ENCODE peak calls at places on chromosomes 4 and X, in seven cellular contexts. G, H, M, K, J, T and X are unnamed samples.

GRCh38 chr4:87081826-87082225 is 138.6 kb downstream of the KLHL8 start:
- ATAC-seq in G (no peak), H (no peak), M (no peak), K (no peak), J (no peak), T (no peak), X (peak)

GRCh38 chrX:84174348-84174747 is 13.7 kb downstream of the RPS6KA6 start:
- ATAC-seq in G (no peak), H (no peak), M (no peak), K (no peak), J (no peak), T (no peak), X (no peak)

GRCh38 chrX:113274345-113274744 is 433.7 kb upstream of the AMOT start:
- ATAC-seq in G (no peak), H (peak), M (no peak), K (no peak), J (no peak), T (no peak), X (no peak)

GRCh38 chr4:143381171-143382118 is 44.8 kb downstream of the GAB1 start:
- ATAC-seq in G (peak), H (peak), M (no peak), K (peak), J (peak), T (peak), X (peak)

GRCh38 chr4:110666030-110666429 is 43.2 kb upstream of the PITX2 start:
- ATAC-seq in G (no peak), H (no peak), M (no peak), K (peak), J (peak), T (no peak), X (no peak)

GRCh38 chr4:140266958-140267568 is 106.4 kb upstream of the SCOC start:
- ATAC-seq in G (peak), H (no peak), M (no peak), K (no peak), J (no peak), T (no peak), X (no peak)

GRCh38 chr4:14958436-14958835 is 43.8 kb upstream of the CPEB2 start:
- ATAC-seq in G (no peak), H (peak), M (no peak), K (peak), J (peak), T (peak), X (no peak)

GRCh38 chr4:123672987-123673386 is 276.4 kb downstream of the SPRY1 start:
- ATAC-seq in G (no peak), H (peak), M (no peak), K (no peak), J (no peak), T (no peak), X (peak)

GRCh38 chr4:82799006-82799881 is 648 bp upstream of the SCD5 start:
- ATAC-seq in G (peak), H (peak), M (peak), K (no peak), J (peak), T (peak), X (no peak)

GRCh38 chr4:159009521-159009920 is 93.4 kb upstream of the RAPGEF2 start:
- ATAC-seq in G (no peak), H (no peak), M (no peak), K (peak), J (no peak), T (peak), X (no peak)

GRCh38 chr4:189049682-189050081 is 891.0 kb upstream of the FRG1 start:
- ATAC-seq in G (peak), H (no peak), M (no peak), K (no peak), J (no peak), T (no peak), X (no peak)

GRCh38 chr4:24003476-24003875 is 113.6 kb upstream of the PPARGC1A start:
- ATAC-seq in G (peak), H (no peak), M (no peak), K (no peak), J (no peak), T (no peak), X (no peak)

GRCh38 chrX:38937926-38938325 is 136.7 kb downstream of the MID1IP1 start:
- ATAC-seq in G (no peak), H (no peak), M (no peak), K (no peak), J (peak), T (no peak), X (no peak)

GRCh38 chr4:155924637-155925036 is 21.1 kb downstream of the TDO2 start:
- ATAC-seq in G (no peak), H (no peak), M (no peak), K (no peak), J (no peak), T (no peak), X (no peak)

GRCh38 chr4:185137233-185137925 is 5.7 kb upstream of the SLC25A4 start:
- ATAC-seq in G (peak), H (no peak), M (no peak), K (no peak), J (no peak), T (no peak), X (no peak)

GRCh38 chrX:131633285-131633917 is 89.5 kb downstream of the OR13H1 start:
- ATAC-seq in G (peak), H (peak), M (peak), K (peak), J (peak), T (peak), X (peak)

GRCh38 chr4:925771-926500 is 6.2 kb downstream of the GAK start:
- ATAC-seq in G (no peak), H (no peak), M (no peak), K (no peak), J (no peak), T (peak), X (no peak)

GRCh38 chrX:150692296-150692695 is 900 bp upstream of the MTMR1 start:
- ATAC-seq in G (no peak), H (no peak), M (no peak), K (no peak), J (no peak), T (no peak), X (no peak)

GRCh38 chr4:38989487-38989886 is 42.7 kb downstream of the TMEM156 start:
- ATAC-seq in G (no peak), H (no peak), M (peak), K (no peak), J (no peak), T (no peak), X (no peak)

GRCh38 chrX:3178329-3178728 is 137.1 kb downstream of the ARSF start:
- ATAC-seq in G (no peak), H (no peak), M (no peak), K (no peak), J (no peak), T (no peak), X (no peak)

GRCh38 chr4:174181827-174182226 is 101.6 kb downstream of the FBXO8 start:
- ATAC-seq in G (no peak), H (no peak), M (no peak), K (no peak), J (no peak), T (no peak), X (no peak)

GRCh38 chr4:181569553-181569952 is 673.6 kb upstream of the TENM3 start:
- ATAC-seq in G (peak), H (peak), M (peak), K (peak), J (peak), T (no peak), X (no peak)

GRCh38 chrX:9538544-9539045 is 73.7 kb downstream of the TBL1X start:
- ATAC-seq in G (no peak), H (no peak), M (no peak), K (no peak), J (peak), T (no peak), X (no peak)

GRCh38 chr4:86971355-86971683 is 36.5 kb downstream of the AFF1 start:
- ATAC-seq in G (no peak), H (no peak), M (no peak), K (no peak), J (no peak), T (no peak), X (no peak)

GRCh38 chrX:124239911-124240310 is 92.5 kb upstream of the TEX13D start:
- ATAC-seq in G (no peak), H (peak), M (no peak), K (no peak), J (no peak), T (no peak), X (no peak)

GRCh38 chr4:40563401-40563800 is 66.3 kb downstream of the RBM47 start:
- ATAC-seq in G (no peak), H (peak), M (no peak), K (peak), J (peak), T (peak), X (no peak)

GRCh38 chrX:45811307-45811706 is 610.6 kb upstream of the DIPK2B start:
- ATAC-seq in G (no peak), H (no peak), M (no peak), K (no peak), J (no peak), T (no peak), X (no peak)

GRCh38 chrX:53281321-53281822 is at the start of gene IQSEC2:
- ATAC-seq in G (peak), H (no peak), M (peak), K (peak), J (peak), T (peak), X (peak)

GRCh38 chr4:146446555-146446954 is 75.2 kb downstream of the SLC10A7 start:
- ATAC-seq in G (no peak), H (no peak), M (no peak), K (no peak), J (no peak), T (no peak), X (no peak)

GRCh38 chrX:71067727-71068051 is 445 bp downstream of the SNX12 start:
- ATAC-seq in G (no peak), H (no peak), M (peak), K (no peak), J (peak), T (no peak), X (peak)

GRCh38 chrX:38923451-38923969 is 122.3 kb downstream of the MID1IP1 start:
- ATAC-seq in G (no peak), H (peak), M (no peak), K (peak), J (peak), T (peak), X (no peak)

GRCh38 chrX:65862638-65863037 is 177.2 kb downstream of the VSIG4 start:
- ATAC-seq in G (no peak), H (no peak), M (no peak), K (no peak), J (no peak), T (no peak), X (no peak)

GRCh38 chrX:151970661-151971060 is 3.8 kb downstream of the GABRE start:
- ATAC-seq in G (no peak), H (no peak), M (peak), K (peak), J (peak), T (peak), X (peak)

GRCh38 chrX:69280956-69281355 is 115.7 kb upstream of the PJA1 start:
- ATAC-seq in G (no peak), H (no peak), M (no peak), K (peak), J (peak), T (peak), X (no peak)

GRCh38 chr4:27887646-27888045 is 1027.0 kb downstream of the STIM2 start:
- ATAC-seq in G (no peak), H (no peak), M (no peak), K (no peak), J (no peak), T (no peak), X (no peak)

GRCh38 chr4:151753056-151753455 is 7.8 kb downstream of the GATB start:
- ATAC-seq in G (no peak), H (no peak), M (no peak), K (no peak), J (no peak), T (no peak), X (no peak)

GRCh38 chrX:53374923-53375322 is 47.5 kb downstream of the SMC1A start:
- ATAC-seq in G (peak), H (peak), M (peak), K (no peak), J (no peak), T (no peak), X (no peak)

GRCh38 chr4:184534511-184535391 is 60.4 kb upstream of the IRF2 start:
- ATAC-seq in G (no peak), H (peak), M (no peak), K (no peak), J (no peak), T (no peak), X (no peak)

DNA sequence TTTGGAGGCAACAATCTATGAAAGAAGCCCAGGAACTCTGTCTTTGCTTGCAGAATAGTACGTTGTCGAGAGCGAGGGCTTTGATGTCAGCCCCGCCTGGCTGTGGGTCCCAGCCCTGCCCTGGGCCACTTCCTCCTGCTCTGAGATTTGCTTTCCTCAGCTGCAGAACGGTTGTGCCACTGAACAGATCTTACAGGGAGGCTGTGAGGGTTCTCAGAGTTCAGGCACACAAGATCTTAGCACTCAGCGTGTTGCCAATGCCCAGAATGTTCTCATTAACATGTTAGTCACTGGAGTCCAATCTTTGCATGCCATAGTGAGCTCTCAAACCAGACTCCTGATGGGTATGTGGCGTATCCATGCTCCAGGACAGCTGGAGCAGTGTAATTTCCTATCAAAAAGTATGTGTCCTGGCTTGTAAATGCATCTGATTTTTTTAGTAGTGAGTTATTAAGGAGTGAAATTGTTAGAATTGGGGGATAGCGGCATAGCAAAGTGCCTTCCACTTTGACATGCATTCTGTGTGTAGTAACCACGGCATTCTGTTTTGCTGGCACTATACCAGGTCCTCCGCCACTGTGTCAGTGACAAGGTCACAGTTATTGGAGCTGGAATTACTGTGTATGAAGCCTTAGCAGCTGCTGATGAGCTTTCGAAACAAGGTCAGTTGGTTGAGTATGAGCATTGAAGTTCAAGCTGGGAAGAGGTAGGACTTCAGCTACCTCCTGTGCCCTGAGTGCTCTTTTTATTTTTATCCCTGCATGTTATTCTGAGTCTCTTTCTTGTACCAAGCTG is 31.6 kb downstream of the TKTL1 start:
- ATAC-seq in G (no peak), H (peak), M (no peak), K (peak), J (peak), T (peak), X (no peak)
- TF ChIP-seq CTCF in G (no peak), H (no peak), M (no peak), K (no peak), J (no peak), T (no peak), X (no peak)

DNA sequence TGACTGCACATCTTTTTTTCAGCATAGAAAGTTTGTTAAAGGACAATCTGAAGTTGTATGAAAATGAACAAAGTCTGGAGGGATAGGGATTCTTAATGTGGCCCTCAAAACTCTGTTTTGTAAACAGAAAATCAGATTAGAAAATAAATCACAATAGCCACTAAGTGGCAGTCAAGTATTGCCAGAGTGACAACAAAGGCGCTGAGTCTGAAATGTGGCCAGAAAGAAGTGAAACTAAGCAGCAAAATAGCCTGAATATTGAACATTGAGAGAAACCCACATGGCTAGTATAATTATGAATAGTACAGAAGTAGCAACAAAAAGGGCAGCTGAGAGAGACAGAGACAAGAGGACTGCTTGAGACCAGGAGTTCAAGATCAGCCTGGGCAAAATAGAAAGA is 81.1 kb upstream of the CT45A1 start:
- ATAC-seq in G (no peak), H (peak), M (no peak), K (no peak), J (no peak), T (no peak), X (no peak)
- TF ChIP-seq CTCF in G (no peak), H (peak), M (peak), K (no peak), J (no peak), T (no peak), X (no peak)

DNA sequence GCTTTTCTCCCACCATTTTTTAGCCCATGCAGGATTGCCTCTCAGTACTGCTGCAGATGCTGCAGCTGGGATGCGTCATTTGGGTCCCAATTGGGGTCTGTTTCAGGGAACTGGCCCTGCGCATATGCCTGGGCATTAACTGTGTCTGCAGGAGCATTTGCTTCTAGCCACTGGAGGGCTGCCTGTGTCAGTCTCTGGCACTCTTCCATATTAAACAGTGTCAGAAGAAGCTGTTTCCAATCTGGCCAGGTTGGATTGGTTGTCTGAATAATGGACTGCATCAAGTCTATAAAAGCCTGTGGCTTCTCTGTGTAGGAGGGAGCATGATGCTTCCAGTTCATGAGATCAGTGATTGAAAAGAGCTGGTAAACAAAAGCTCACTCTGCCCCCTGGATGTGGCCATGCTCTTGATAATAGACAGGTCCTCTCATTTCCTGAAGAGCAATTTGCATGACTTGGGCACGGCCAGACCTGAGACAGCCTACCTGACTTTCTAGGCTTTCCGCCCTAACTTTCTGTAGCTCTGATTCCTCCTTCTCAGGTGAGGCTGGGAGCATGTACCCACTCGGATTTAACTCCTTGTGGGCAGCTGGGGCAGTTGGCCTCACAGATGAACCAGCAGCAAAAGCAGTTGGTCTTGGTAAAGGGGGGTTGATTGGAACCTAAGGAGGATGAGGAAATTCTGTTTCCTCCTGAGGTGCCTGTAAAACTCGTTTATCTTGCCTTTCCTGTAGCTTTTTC is 29.2 kb downstream of the SULT1E1 start:
- ATAC-seq in G (peak), H (peak), M (no peak), K (peak), J (peak), T (peak), X (no peak)
- TF ChIP-seq CTCF in G (no peak), H (no peak), M (no peak), K (no peak), J (no peak), T (no peak), X (no peak)

GRCh38 chr4:103201254-103201653 is 3.1 kb upstream of the CENPE start:
- ATAC-seq in G (no peak), H (no peak), M (no peak), K (no peak), J (no peak), T (no peak), X (no peak)

GRCh38 chr4:103207673-103208072 is 9.5 kb upstream of the CENPE start:
- ATAC-seq in G (peak), H (peak), M (no peak), K (no peak), J (no peak), T (no peak), X (no peak)

GRCh38 chr4:103199009-103199408 is 866 bp upstream of the CENPE start:
- ATAC-seq in G (no peak), H (peak), M (no peak), K (no peak), J (no peak), T (no peak), X (no peak)

GRCh38 chr4:103201724-103202123 is 3.6 kb upstream of the CENPE start:
- ATAC-seq in G (no peak), H (no peak), M (no peak), K (no peak), J (no peak), T (no peak), X (no peak)

DNA sequence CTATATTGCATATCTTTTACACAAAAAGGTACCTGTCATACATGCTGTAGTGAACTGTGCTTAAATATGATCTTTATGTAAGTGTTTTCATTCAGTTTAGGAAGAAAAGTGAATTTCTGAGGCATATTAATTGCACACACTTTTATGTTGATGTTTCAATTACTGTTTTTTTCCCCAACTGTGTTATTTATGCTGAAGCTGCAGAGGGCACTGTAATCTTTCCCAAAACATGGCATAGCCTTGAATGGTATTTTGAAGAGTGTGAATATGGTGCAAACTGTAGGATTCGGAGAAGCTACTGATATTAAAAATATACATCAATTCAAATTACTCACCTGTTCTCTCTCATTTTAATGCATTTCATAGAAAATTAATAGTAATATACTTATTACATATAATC is 6.0 kb upstream of the CENPE start:
- ATAC-seq in G (peak), H (peak), M (peak), K (no peak), J (peak), T (no peak), X (no peak)
- TF ChIP-seq CTCF in G (no peak), H (peak), M (peak), K (no peak), J (no peak), T (no peak), X (no peak)